ENCODE peak calls at places on chromosomes 7 and 10, in five cellular contexts. Z, R, B, N and I are unnamed samples.

GRCh38 chr7:23350466-23350865 is 51.3 kb downstream of the MALSU1 start:
- DNase-seq in Z (no peak), R (no peak), B (no peak), N (no peak), I (no peak)

GRCh38 chr10:86957471-86958108 is at the start of gene MMRN2:
- DNase-seq in Z (no peak), R (no peak), B (peak), N (no peak), I (peak)

GRCh38 chr10:35268323-35268722 is 68.0 kb upstream of the CCNY start:
- DNase-seq in Z (no peak), R (no peak), B (no peak), N (no peak), I (no peak)

GRCh38 chr7:155007947-155008346 is 5.0 kb upstream of the PAXIP1 start:
- DNase-seq in Z (no peak), R (no peak), B (no peak), N (peak), I (no peak)

GRCh38 chr7:25694690-25695089 is 457.3 kb upstream of the NFE2L3 start:
- DNase-seq in Z (no peak), R (no peak), B (peak), N (no peak), I (no peak)

GRCh38 chr10:102935939-102936605 is 18.0 kb downstream of the CNNM2 start:
- DNase-seq in Z (no peak), R (no peak), B (no peak), N (no peak), I (no peak)

GRCh38 chr7:132102942-132103341 is 473.3 kb downstream of the PLXNA4 start:
- DNase-seq in Z (no peak), R (no peak), B (no peak), N (no peak), I (no peak)

GRCh38 chr10:124614003-124614659 is 130.0 kb downstream of the FAM53B start:
- DNase-seq in Z (no peak), R (no peak), B (no peak), N (no peak), I (no peak)

GRCh38 chr10:74947781-74948401 is 121.5 kb downstream of the KAT6B start:
- DNase-seq in Z (no peak), R (no peak), B (no peak), N (peak), I (no peak)

GRCh38 chr7:24757799-24758275 is 573 bp upstream of the GSDME start:
- DNase-seq in Z (no peak), R (peak), B (no peak), N (peak), I (no peak)

GRCh38 chr10:49384268-49384953 is 11.5 kb downstream of the DRGX start:
- DNase-seq in Z (no peak), R (no peak), B (no peak), N (no peak), I (no peak)

GRCh38 chr7:50331564-50332208 is 27.2 kb downstream of the IKZF1 start:
- DNase-seq in Z (no peak), R (no peak), B (no peak), N (no peak), I (no peak)

GRCh38 chr10:112713411-112713810 is 236.6 kb upstream of the TCF7L2 start:
- DNase-seq in Z (no peak), R (no peak), B (no peak), N (no peak), I (no peak)